ENCODE peak calls at places on chromosomes 12 and 14, in four cellular contexts. P is head of caudate nucleus; U is fibroblast of the conjunctiva; V is stimulated activated CD4-positive, alpha-beta T cell treated with anti-CD3 and anti-CD28 coated beads, Interleukin-12 subunit alpha, Interleukin-12 subunit beta, amount 100 ng/mL, for 4 hours. Q is an unnamed sample.

GRCh38 chr12:61356485-61356884 is 903.7 kb upstream of the USP15 start:
- DNase-seq in P (no peak), U (no peak), V (no peak), Q (no peak)

GRCh38 chr14:47526591-47527244 is 148.7 kb downstream of the MDGA2 start:
- DNase-seq in P (no peak), U (no peak), V (no peak), Q (no peak)

GRCh38 chr12:109735825-109736551 is 22.4 kb downstream of the FAM222A start:
- DNase-seq in P (peak), U (no peak), V (no peak), Q (no peak)

GRCh38 chr12:16158018-16158417 is 119.5 kb downstream of the SLC15A5 start:
- DNase-seq in P (no peak), U (no peak), V (no peak), Q (no peak)

GRCh38 chr14:54108481-54109471 is 152.2 kb upstream of the BMP4 start:
- DNase-seq in P (no peak), U (no peak), V (no peak), Q (peak)

GRCh38 chr14:71238835-71239234 is 331.6 kb downstream of the PCNX1 start:
- DNase-seq in P (no peak), U (no peak), V (no peak), Q (no peak)

GRCh38 chr12:95481072-95481471 is 7.1 kb downstream of the METAP2 start:
- DNase-seq in P (no peak), U (no peak), V (no peak), Q (no peak)

GRCh38 chr12:1977109-1977508 is 27.1 kb downstream of the DCP1B start:
- DNase-seq in P (no peak), U (no peak), V (no peak), Q (no peak)

GRCh38 chr12:2395352-2395977 is 342.7 kb downstream of the CACNA1C start:
- DNase-seq in P (peak), U (peak), V (peak), Q (peak)

GRCh38 chr12:76346798-76347420 is 1.3 kb downstream of the BBS10 start:
- DNase-seq in P (peak), U (peak), V (no peak), Q (peak)

Q was measured in ACHN.